ENCODE peak calls at places on chromosomes 7 and 10, in six cellular contexts. One of them, this sample, is unnamed.

GRCh38 chr10:26557641-26558014 is 119.5 kb downstream of the APBB1IP start:
- DNase-seq in fibroblast of lung: no peak
- DNase-seq in iris pigment epithelial cell: peak; percentile 31
- DNase-seq in HS-5: no peak
- DNase-seq in caudate nucleus: no peak
- DNase-seq in stimulated activated CD8-positive, alpha-beta memory T cell treated with anti-CD3 and anti-CD28 coated beads, Interleukin-15, amount 100 ng/mL, for 48 hours: no peak
- DNase-seq in this sample: no peak

GRCh38 chr7:100509213-100509612 is 25.5 kb downstream of the NYAP1 start:
- DNase-seq in fibroblast of lung: peak; percentile 71
- DNase-seq in iris pigment epithelial cell: peak; percentile 88
- DNase-seq in HS-5: no peak
- DNase-seq in caudate nucleus: no peak
- DNase-seq in stimulated activated CD8-positive, alpha-beta memory T cell treated with anti-CD3 and anti-CD28 coated beads, Interleukin-15, amount 100 ng/mL, for 48 hours: no peak
- DNase-seq in this sample: no peak

GRCh38 chr7:41238851-41239331 is 464.0 kb downstream of the INHBA start:
- DNase-seq in fibroblast of lung: no peak
- DNase-seq in iris pigment epithelial cell: peak; percentile 31
- DNase-seq in HS-5: peak; percentile 99
- DNase-seq in caudate nucleus: no peak
- DNase-seq in stimulated activated CD8-positive, alpha-beta memory T cell treated with anti-CD3 and anti-CD28 coated beads, Interleukin-15, amount 100 ng/mL, for 48 hours: no peak
- DNase-seq in this sample: no peak

GRCh38 chr10:60646966-60647796 is 131.1 kb upstream of the CDK1 start:
- DNase-seq in fibroblast of lung: peak; percentile 79
- DNase-seq in iris pigment epithelial cell: peak; percentile 68
- DNase-seq in HS-5: no peak
- DNase-seq in caudate nucleus: no peak
- DNase-seq in stimulated activated CD8-positive, alpha-beta memory T cell treated with anti-CD3 and anti-CD28 coated beads, Interleukin-15, amount 100 ng/mL, for 48 hours: no peak
- DNase-seq in this sample: peak; percentile 41

GRCh38 chr10:21260060-21260792 is 265.3 kb downstream of the SKIDA1 start:
- DNase-seq in fibroblast of lung: no peak
- DNase-seq in iris pigment epithelial cell: peak; percentile 15
- DNase-seq in HS-5: no peak
- DNase-seq in caudate nucleus: peak; percentile 1
- DNase-seq in stimulated activated CD8-positive, alpha-beta memory T cell treated with anti-CD3 and anti-CD28 coated beads, Interleukin-15, amount 100 ng/mL, for 48 hours: no peak
- DNase-seq in this sample: no peak

GRCh38 chr10:14196113-14196512 is 134.6 kb downstream of the FRMD4A start:
- DNase-seq in fibroblast of lung: no peak
- DNase-seq in iris pigment epithelial cell: no peak
- DNase-seq in HS-5: no peak
- DNase-seq in caudate nucleus: no peak
- DNase-seq in stimulated activated CD8-positive, alpha-beta memory T cell treated with anti-CD3 and anti-CD28 coated beads, Interleukin-15, amount 100 ng/mL, for 48 hours: no peak
- DNase-seq in this sample: no peak

GRCh38 chr7:34066968-34067367 is 161.6 kb downstream of the BMPER start:
- DNase-seq in fibroblast of lung: no peak
- DNase-seq in iris pigment epithelial cell: peak; percentile 58
- DNase-seq in HS-5: no peak
- DNase-seq in caudate nucleus: no peak
- DNase-seq in stimulated activated CD8-positive, alpha-beta memory T cell treated with anti-CD3 and anti-CD28 coated beads, Interleukin-15, amount 100 ng/mL, for 48 hours: no peak
- DNase-seq in this sample: no peak

GRCh38 chr10:110081914-110082313 is 74.1 kb downstream of the ADD3 start:
- DNase-seq in fibroblast of lung: no peak
- DNase-seq in iris pigment epithelial cell: peak; percentile 39
- DNase-seq in HS-5: no peak
- DNase-seq in caudate nucleus: no peak
- DNase-seq in stimulated activated CD8-positive, alpha-beta memory T cell treated with anti-CD3 and anti-CD28 coated beads, Interleukin-15, amount 100 ng/mL, for 48 hours: no peak
- DNase-seq in this sample: peak; percentile 69

GRCh38 chr7:75850222-75850621 is 28.6 kb upstream of the RHBDD2 start:
- DNase-seq in fibroblast of lung: no peak
- DNase-seq in iris pigment epithelial cell: no peak
- DNase-seq in HS-5: no peak
- DNase-seq in caudate nucleus: no peak
- DNase-seq in stimulated activated CD8-positive, alpha-beta memory T cell treated with anti-CD3 and anti-CD28 coated beads, Interleukin-15, amount 100 ng/mL, for 48 hours: no peak
- DNase-seq in this sample: no peak

GRCh38 chr10:60976687-60977086 is 32.7 kb upstream of the RHOBTB1 start:
- DNase-seq in fibroblast of lung: no peak
- DNase-seq in iris pigment epithelial cell: no peak
- DNase-seq in HS-5: no peak
- DNase-seq in caudate nucleus: no peak
- DNase-seq in stimulated activated CD8-positive, alpha-beta memory T cell treated with anti-CD3 and anti-CD28 coated beads, Interleukin-15, amount 100 ng/mL, for 48 hours: no peak
- DNase-seq in this sample: no peak

GRCh38 chr10:63105811-63106755 is 27.0 kb upstream of the NRBF2 start:
- DNase-seq in fibroblast of lung: peak; percentile 59
- DNase-seq in iris pigment epithelial cell: peak; percentile 80
- DNase-seq in HS-5: peak; percentile 34
- DNase-seq in caudate nucleus: no peak
- DNase-seq in stimulated activated CD8-positive, alpha-beta memory T cell treated with anti-CD3 and anti-CD28 coated beads, Interleukin-15, amount 100 ng/mL, for 48 hours: no peak
- DNase-seq in this sample: peak; percentile 89

GRCh38 chr10:92914478-92915066 is 66.3 kb downstream of the EXOC6 start:
- DNase-seq in fibroblast of lung: peak; percentile 47
- DNase-seq in iris pigment epithelial cell: peak; percentile 55
- DNase-seq in HS-5: no peak
- DNase-seq in caudate nucleus: peak; percentile 1
- DNase-seq in stimulated activated CD8-positive, alpha-beta memory T cell treated with anti-CD3 and anti-CD28 coated beads, Interleukin-15, amount 100 ng/mL, for 48 hours: peak; percentile 9
- DNase-seq in this sample: no peak

GRCh38 chr10:114352653-114353298 is 51.5 kb downstream of the AFAP1L2 start:
- DNase-seq in fibroblast of lung: no peak
- DNase-seq in iris pigment epithelial cell: no peak
- DNase-seq in HS-5: no peak
- DNase-seq in caudate nucleus: no peak
- DNase-seq in stimulated activated CD8-positive, alpha-beta memory T cell treated with anti-CD3 and anti-CD28 coated beads, Interleukin-15, amount 100 ng/mL, for 48 hours: no peak
- DNase-seq in this sample: no peak

GRCh38 chr7:156127166-156128134 is 315.2 kb upstream of the SHH start:
- DNase-seq in fibroblast of lung: no peak
- DNase-seq in iris pigment epithelial cell: no peak
- DNase-seq in HS-5: no peak
- DNase-seq in caudate nucleus: no peak
- DNase-seq in stimulated activated CD8-positive, alpha-beta memory T cell treated with anti-CD3 and anti-CD28 coated beads, Interleukin-15, amount 100 ng/mL, for 48 hours: no peak
- DNase-seq in this sample: no peak